ENCODE peak calls at places on chromosomes 6 and 20, in six cellular contexts. N is GM12878, Z is WTC11, L is GM23338, R is HepG2, W is H1. O is an unnamed sample.
A peak's percentile ranks its signal among the peaks of the same experiment; 100 is the strongest.

GRCh38 chr6:4355241-4355640 is 219.9 kb upstream of the ECI2 start:
- DNase-seq in N (no peak), Z (no peak), L (no peak), R (no peak), W (no peak), O (no peak)

GRCh38 chr6:7108196-7108963 is 619 bp downstream of the RREB1 start:
- DNase-seq in N (no peak), Z (peak; percentile 60), L (peak; percentile 78), R (peak; percentile 35), W (peak; percentile 68), O (peak; percentile 64)

GRCh38 chr6:104771258-104771832 is 88.4 kb downstream of the HACE1 start:
- DNase-seq in N (no peak), Z (no peak), L (peak; percentile 41), R (peak; percentile 10), W (no peak), O (peak; percentile 14)

GRCh38 chr6:21321076-21321475 is 272.5 kb upstream of the SOX4 start:
- DNase-seq in N (no peak), Z (no peak), L (no peak), R (no peak), W (no peak), O (no peak)

GRCh38 chr20:50848341-50848808 is 53.5 kb downstream of the BCAS4 start:
- DNase-seq in N (no peak), Z (no peak), L (no peak), R (no peak), W (no peak), O (no peak)

GRCh38 chr20:14550655-14551054 is 213.2 kb upstream of the FLRT3 start:
- DNase-seq in N (no peak), Z (no peak), L (no peak), R (no peak), W (no peak), O (no peak)

GRCh38 chr6:33927551-33927950 is 123.7 kb upstream of the MLN start:
- DNase-seq in N (no peak), Z (no peak), L (no peak), R (no peak), W (no peak), O (no peak)

GRCh38 chr6:143270026-143270425 is 180.5 kb downstream of the ADAT2 start:
- DNase-seq in N (no peak), Z (no peak), L (no peak), R (no peak), W (no peak), O (no peak)

GRCh38 chr20:36447101-36447500 is 94.2 kb upstream of the MYL9 start:
- DNase-seq in N (no peak), Z (no peak), L (no peak), R (no peak), W (peak; percentile 52), O (no peak)

GRCh38 chr20:35312348-35312747 is 20.1 kb upstream of the FAM83C start:
- DNase-seq in N (peak; percentile 7), Z (no peak), L (peak; percentile 35), R (peak; percentile 54), W (no peak), O (peak; percentile 39)

GRCh38 chr20:4666001-4666470 is 55.7 kb upstream of the PRND start:
- DNase-seq in N (no peak), Z (no peak), L (no peak), R (no peak), W (no peak), O (no peak)

GRCh38 chr20:22312744-22313346 is 271.5 kb downstream of the FOXA2 start:
- DNase-seq in N (no peak), Z (peak; percentile 40), L (peak; percentile 75), R (peak; percentile 53), W (peak; percentile 57), O (peak; percentile 15)

DNA sequence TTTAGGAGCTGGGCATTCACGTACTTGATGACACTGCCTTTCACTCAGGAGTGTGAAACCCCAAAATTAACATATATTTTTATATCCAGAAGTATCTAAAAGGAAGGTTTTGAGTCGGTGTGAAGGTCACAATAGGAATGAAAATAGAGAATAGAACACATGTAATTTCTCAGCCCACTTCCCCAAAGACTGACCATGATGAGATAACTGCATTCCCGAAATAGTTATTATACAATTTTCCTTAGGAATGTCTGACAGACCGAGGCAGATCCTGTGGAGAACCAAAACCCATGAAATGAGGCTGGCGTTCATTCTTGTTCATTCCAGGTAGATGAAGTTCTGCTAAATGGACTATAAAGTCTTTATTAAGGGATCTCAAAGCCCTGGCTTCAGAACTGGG is 10.3 kb downstream of the NSFL1C start:
- DNase-seq in N (no peak), Z (no peak), L (no peak), R (no peak), W (no peak), O (no peak)
- TF ChIP-seq CREB1 in N (no peak), Z (no peak), L (no peak), R (no peak), W (no peak), O (no peak)

GRCh38 chr6:169838291-169839028 is 87.0 kb downstream of the ERMARD start:
- DNase-seq in N (no peak), Z (no peak), L (no peak), R (no peak), W (peak; percentile 39), O (no peak)
- TF ChIP-seq CREB1 in N (no peak), Z (no peak), L (no peak), R (no peak), W (no peak), O (no peak)

DNA sequence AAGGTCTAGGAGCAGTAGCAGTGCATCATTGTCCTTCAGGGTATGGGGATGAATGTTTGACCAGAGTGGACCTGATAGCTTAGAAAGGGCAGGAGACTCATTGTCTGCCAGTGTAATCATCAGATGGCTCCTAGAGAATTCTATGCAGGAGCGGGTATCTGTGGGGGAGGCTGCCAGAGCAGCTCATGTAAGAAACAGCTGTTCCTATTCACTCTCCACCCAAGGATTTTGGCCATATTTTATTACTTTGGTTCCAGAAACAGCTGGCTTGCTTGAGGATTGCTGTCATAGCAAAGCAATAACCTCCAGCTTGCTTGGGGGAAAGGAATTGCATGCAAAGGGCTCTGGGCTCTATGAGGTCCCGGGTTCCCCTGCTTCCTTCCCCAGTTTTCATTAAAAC is 44.1 kb downstream of the RALY start:
- DNase-seq in N (no peak), Z (no peak), L (no peak), R (no peak), W (no peak), O (no peak)
- TF ChIP-seq CREB1 in N (no peak), Z (no peak), L (no peak), R (no peak), W (no peak), O (no peak)

GRCh38 chr20:63106765-63107448 is 100.1 kb upstream of the BHLHE23 start:
- DNase-seq in N (no peak), Z (no peak), L (no peak), R (no peak), W (no peak), O (no peak)

GRCh38 chr20:63104312-63105181 is 97.8 kb upstream of the BHLHE23 start:
- DNase-seq in N (no peak), Z (no peak), L (no peak), R (no peak), W (no peak), O (no peak)

GRCh38 chr20:63105211-63106107 is 98.7 kb upstream of the BHLHE23 start:
- DNase-seq in N (no peak), Z (no peak), L (no peak), R (no peak), W (no peak), O (no peak)

GRCh38 chr20:63107449-63108200 is 100.9 kb upstream of the BHLHE23 start:
- DNase-seq in N (no peak), Z (no peak), L (no peak), R (no peak), W (no peak), O (no peak)

DNA sequence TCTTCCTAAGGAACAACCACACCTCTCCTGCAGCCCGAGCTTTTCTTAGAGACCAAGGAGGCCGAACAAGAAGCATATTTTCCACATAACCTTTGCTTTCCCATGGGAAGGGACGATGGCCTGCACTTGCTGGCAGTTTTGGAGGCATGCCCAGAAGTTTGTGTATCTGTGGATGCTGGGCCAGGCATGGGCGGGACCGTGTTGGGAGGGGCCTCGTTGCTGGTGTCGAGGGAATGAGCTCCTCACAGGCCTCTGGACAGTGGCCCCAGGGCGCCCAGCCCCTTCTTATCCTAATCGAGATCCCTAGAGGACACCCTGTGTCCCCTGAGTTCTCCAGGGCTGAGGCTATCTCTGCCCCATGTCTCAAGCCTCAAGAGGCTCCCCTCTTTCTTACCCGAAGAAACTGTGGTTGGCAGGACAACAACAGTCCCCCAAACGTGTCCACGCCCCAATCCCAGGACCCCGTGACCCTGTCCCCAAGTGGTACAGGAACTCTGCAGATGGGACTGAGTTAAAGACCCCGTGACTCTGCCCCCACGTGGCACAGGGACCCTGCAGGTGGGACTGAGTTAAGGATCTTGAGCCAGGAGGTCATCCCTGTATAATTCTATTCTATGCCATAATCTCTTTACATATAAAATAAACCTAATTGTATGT is 99.5 kb upstream of the BHLHE23 start:
- DNase-seq in N (no peak), Z (no peak), L (no peak), R (no peak), W (no peak), O (no peak)
- TF ChIP-seq CREB1 in N (no peak), Z (no peak), L (no peak), R (no peak), W (no peak), O (no peak)

DNA sequence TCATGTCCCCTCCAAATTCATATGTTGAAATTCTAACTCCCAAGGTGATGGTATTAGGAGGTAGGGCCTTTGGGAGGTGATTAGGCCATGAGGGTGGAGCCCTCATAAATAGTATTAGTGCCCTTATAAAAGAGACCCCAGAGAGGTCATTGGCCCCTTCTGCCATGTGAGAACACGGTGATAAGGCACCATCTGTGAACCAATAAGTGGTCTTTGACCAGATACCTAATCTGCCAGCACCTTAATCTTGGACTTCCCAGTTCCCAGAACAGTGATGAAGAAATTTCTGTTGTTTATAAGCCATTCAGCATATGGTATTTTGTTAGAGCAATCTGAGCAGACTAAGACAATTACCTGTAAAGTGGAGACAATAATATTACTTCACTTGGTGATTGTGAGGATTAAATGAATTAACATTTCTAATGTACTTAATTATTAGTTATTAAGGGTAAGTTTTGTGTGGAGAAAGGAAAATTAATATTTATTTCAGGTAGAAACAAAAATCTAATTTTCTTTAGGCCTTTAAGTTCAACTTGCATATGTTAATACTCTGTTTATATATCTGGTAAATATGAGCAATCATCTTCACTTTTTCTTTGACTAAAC is 7.1 kb downstream of the RNF182 start:
- DNase-seq in N (no peak), Z (no peak), L (no peak), R (no peak), W (no peak), O (peak; percentile 53)
- TF ChIP-seq CREB1 in N (no peak), Z (no peak), L (no peak), R (no peak), W (no peak), O (no peak)

GRCh38 chr6:102204336-102204735 is 810.8 kb downstream of the GRIK2 start:
- DNase-seq in N (no peak), Z (no peak), L (no peak), R (no peak), W (no peak), O (no peak)
- TF ChIP-seq CREB1 in N (no peak), Z (no peak), L (no peak), R (no peak), W (no peak), O (no peak)

O was measured in K562.